ENCODE peak calls at places on chromosomes 13 and 19, in five cellular contexts. K, U, O, L and N are unnamed samples.

GRCh38 chr19:51123381-51124186 is 1.1 kb upstream of the SIGLEC9 start:
- DNase-seq in K (no peak), U (no peak), O (no peak), L (no peak), N (no peak)

GRCh38 chr13:76816394-76816793 is 69.8 kb downstream of the KCTD12 start:
- DNase-seq in K (no peak), U (no peak), O (no peak), L (no peak), N (no peak)

GRCh38 chr19:17020823-17021222 is 5.8 kb downstream of the CPAMD8 start:
- DNase-seq in K (no peak), U (no peak), O (no peak), L (no peak), N (no peak)

GRCh38 chr19:46787331-46788100 is 878 bp downstream of the SLC1A5 start:
- DNase-seq in K (no peak), U (peak; percentile 76), O (no peak), L (no peak), N (no peak)

GRCh38 chr19:34120846-34121639 is 51.3 kb upstream of the LSM14A start:
- DNase-seq in K (peak; percentile 55), U (peak; percentile 50), O (no peak), L (no peak), N (no peak)

GRCh38 chr13:109126973-109127615 is 497.7 kb downstream of the MYO16 start:
- DNase-seq in K (no peak), U (no peak), O (no peak), L (no peak), N (no peak)

GRCh38 chr13:110305949-110306339 is 1.0 kb downstream of the COL4A1 start:
- DNase-seq in K (no peak), U (peak; percentile 40), O (no peak), L (no peak), N (no peak)

GRCh38 chr13:42650470-42650869 is 76.5 kb downstream of the TNFSF11 start:
- DNase-seq in K (no peak), U (peak; percentile 44), O (no peak), L (no peak), N (no peak)

GRCh38 chr19:21569497-21569870 is 64.1 kb downstream of the ZNF429 start:
- DNase-seq in K (peak; percentile 57), U (no peak), O (peak; percentile 63), L (no peak), N (no peak)

GRCh38 chr19:42606660-42607351 is 12.1 kb upstream of the CEACAM8 start:
- DNase-seq in K (no peak), U (peak; percentile 7), O (peak; percentile 88), L (no peak), N (no peak)

GRCh38 chr19:39916236-39916635 is 18.2 kb downstream of the FCGBP start:
- DNase-seq in K (no peak), U (no peak), O (no peak), L (no peak), N (no peak)

GRCh38 chr13:112442483-112443090 is 66.4 kb downstream of the SPACA7 start:
- DNase-seq in K (no peak), U (no peak), O (no peak), L (no peak), N (no peak)

GRCh38 chr13:60397693-60398437 is 845 bp downstream of the TDRD3 start:
- DNase-seq in K (peak; percentile 53), U (peak; percentile 72), O (peak; percentile 63), L (no peak), N (no peak)

GRCh38 chr19:34173145-34173956 is 1.0 kb downstream of the LSM14A start:
- DNase-seq in K (no peak), U (peak; percentile 64), O (peak; percentile 57), L (peak; percentile 58), N (no peak)

GRCh38 chr13:100646030-100646673 is 28.4 kb downstream of the TMTC4 start:
- DNase-seq in K (no peak), U (peak; percentile 20), O (no peak), L (no peak), N (no peak)

GRCh38 chr19:47013041-47013517 is 6.6 kb upstream of the NPAS1 start:
- DNase-seq in K (peak; percentile 55), U (peak; percentile 60), O (peak; percentile 62), L (no peak), N (no peak)

GRCh38 chr13:95154441-95154886 is 146.8 kb downstream of the ABCC4 start:
- DNase-seq in K (no peak), U (peak; percentile 29), O (no peak), L (no peak), N (no peak)

GRCh38 chr13:73618275-73618865 is 515.8 kb downstream of the KLF12 start:
- DNase-seq in K (no peak), U (no peak), O (peak; percentile 30), L (no peak), N (no peak)

GRCh38 chr13:36163303-36163702 is 32.1 kb upstream of the DCLK1 start:
- DNase-seq in K (no peak), U (no peak), O (no peak), L (no peak), N (no peak)

GRCh38 chr19:39193785-39194184 is 3.0 kb upstream of the NCCRP1 start:
- DNase-seq in K (no peak), U (no peak), O (peak; percentile 87), L (no peak), N (no peak)

GRCh38 chr13:81686877-81687276 is 1346.0 kb upstream of the SPRY2 start:
- DNase-seq in K (no peak), U (no peak), O (no peak), L (no peak), N (no peak)

GRCh38 chr13:114115191-114115671 is 17.2 kb downstream of the RASA3 start:
- DNase-seq in K (no peak), U (peak; percentile 83), O (no peak), L (peak; percentile 77), N (no peak)

GRCh38 chr13:48857576-48857975 is 118.1 kb upstream of the FNDC3A start:
- DNase-seq in K (no peak), U (no peak), O (no peak), L (no peak), N (no peak)

GRCh38 chr19:54266133-54266532 is 9.1 kb upstream of the LILRB5 start:
- DNase-seq in K (peak; percentile 77), U (peak; percentile 46), O (peak; percentile 73), L (peak; percentile 32), N (no peak)

GRCh38 chr13:69935043-69935442 is 172.6 kb upstream of the ATXN8OS start:
- DNase-seq in K (no peak), U (no peak), O (no peak), L (no peak), N (no peak)

GRCh38 chr19:12331211-12331941 is 2.1 kb downstream of the ZNF563 start:
- DNase-seq in K (peak; percentile 86), U (no peak), O (no peak), L (no peak), N (no peak)

GRCh38 chr13:105389373-105389772 is 1146.1 kb downstream of the EFNB2 start:
- DNase-seq in K (no peak), U (no peak), O (no peak), L (no peak), N (no peak)

GRCh38 chr13:33208290-33208990 is 77.1 kb downstream of the STARD13 start:
- DNase-seq in K (no peak), U (no peak), O (no peak), L (no peak), N (no peak)

DNA sequence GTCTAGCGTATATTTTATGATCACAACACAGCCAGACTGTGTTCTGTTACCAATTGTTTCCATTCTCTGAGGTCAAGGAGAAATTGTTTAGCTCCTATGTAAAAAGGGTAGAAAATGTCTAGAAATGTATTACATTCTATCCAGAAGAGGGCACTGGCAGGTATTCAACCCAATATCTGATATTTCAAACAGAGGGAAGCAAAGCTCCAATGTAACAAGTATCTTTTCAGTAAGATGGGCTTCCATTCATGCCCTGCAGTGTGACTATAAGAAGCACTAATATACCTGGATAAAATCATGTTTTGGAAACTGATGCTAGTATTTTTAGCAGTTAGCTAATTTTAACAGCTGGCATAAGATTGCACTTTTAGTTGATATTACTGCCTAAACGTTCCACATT is 312.7 kb downstream of the FGF14 start:
- DNase-seq in K (no peak), U (peak; percentile 3), O (no peak), L (no peak), N (no peak)
- TF ChIP-seq CTCF in K (no peak), U (peak; percentile 15), O (no peak), L (peak; percentile 41), N (no peak)

GRCh38 chr13:23680836-23681235 is 110.6 kb downstream of the TNFRSF19 start:
- DNase-seq in K (no peak), U (no peak), O (no peak), L (no peak), N (no peak)

GRCh38 chr13:23683084-23683483 is 112.9 kb downstream of the TNFRSF19 start:
- DNase-seq in K (no peak), U (no peak), O (no peak), L (no peak), N (no peak)

GRCh38 chr13:23681253-23681652 is 111.0 kb downstream of the TNFRSF19 start:
- DNase-seq in K (no peak), U (peak; percentile 60), O (no peak), L (peak; percentile 65), N (no peak)

GRCh38 chr13:23678768-23679167 is 108.6 kb downstream of the TNFRSF19 start:
- DNase-seq in K (no peak), U (peak; percentile 42), O (no peak), L (no peak), N (no peak)

DNA sequence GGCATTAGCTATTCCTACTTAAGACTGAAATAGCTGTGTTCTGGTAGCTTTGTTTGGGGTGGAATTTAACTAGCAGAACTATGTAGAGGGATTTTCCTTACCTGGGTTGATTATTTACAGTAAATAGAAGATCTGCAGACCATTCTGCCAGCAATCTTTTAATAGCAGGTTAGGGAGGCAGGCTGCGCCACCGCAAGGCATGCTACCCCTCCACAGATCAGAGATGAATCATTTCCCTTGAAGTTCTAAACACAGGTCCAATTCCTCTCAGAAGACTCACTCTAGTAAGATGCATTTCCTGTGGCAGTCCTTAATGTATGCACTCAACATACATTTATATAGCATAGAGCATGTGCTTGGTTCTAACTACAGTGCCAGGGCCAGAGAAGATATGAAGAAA is 109.0 kb downstream of the TNFRSF19 start:
- DNase-seq in K (no peak), U (peak; percentile 46), O (no peak), L (peak; percentile 85), N (peak; percentile 47)
- TF ChIP-seq CTCF in K (no peak), U (no peak), O (no peak), L (peak; percentile 3), N (no peak)

GRCh38 chr19:45172173-45172572 is 5.9 kb downstream of the TRAPPC6A start:
- DNase-seq in K (no peak), U (no peak), O (no peak), L (no peak), N (no peak)
- TF ChIP-seq CTCF in K (no peak), U (no peak), O (no peak), L (no peak), N (no peak)

GRCh38 chr19:10898633-10899032 is 27.3 kb downstream of the CARM1 start:
- DNase-seq in K (no peak), U (no peak), O (no peak), L (no peak), N (no peak)
- TF ChIP-seq CTCF in K (no peak), U (no peak), O (no peak), L (no peak), N (no peak)

GRCh38 chr19:8335343-8336071 is 7.6 kb downstream of the KANK3 start:
- DNase-seq in K (no peak), U (no peak), O (no peak), L (no peak), N (no peak)
- TF ChIP-seq CTCF in K (peak; percentile 26), U (no peak), O (no peak), L (peak; percentile 9), N (no peak)